ENCODE peak calls at places on chromosomes 4 and X, in six cellular contexts. U is immature natural killer cell; H is WTC11; A is stimulated activated CD4-positive, alpha-beta T cell treated with anti-CD3 and anti-CD28 coated beads, Interleukin-15, amount 100 ng/mL, for 1 hour; N is nephron progenitor cell; W is lung. T is an unnamed sample.

GRCh38 chr4:94338681-94339351 is 3.8 kb downstream of the HPGDS start:
- DNase-seq in N (no peak), U (no peak), H (no peak), A (no peak), W (no peak), T (no peak)

GRCh38 chr4:2958446-2958845 is 4.8 kb downstream of the NOP14 start:
- DNase-seq in W (no peak), A (no peak), U (no peak), N (no peak), H (no peak), T (no peak)

GRCh38 chrX:39253551-39253950 is 452.3 kb downstream of the MID1IP1 start:
- DNase-seq in H (no peak), U (no peak), W (no peak), N (no peak), A (no peak), T (no peak)

GRCh38 chr4:48268956-48269860 is at the start of gene TEC:
- DNase-seq in W (peak; percentile 70), N (peak; percentile 63), H (peak; percentile 71), A (no peak), U (no peak), T (peak; percentile 99)

GRCh38 chr4:22019676-22020075 is 71.1 kb upstream of the KCNIP4 start:
- DNase-seq in H (no peak), U (no peak), W (no peak), N (no peak), A (no peak), T (no peak)

GRCh38 chr4:116202524-116202923 is 882.9 kb downstream of the TRAM1L1 start:
- DNase-seq in U (no peak), A (no peak), N (no peak), H (no peak), W (no peak), T (no peak)

GRCh38 chr4:632926-633325 is 7.6 kb downstream of the PDE6B start:
- DNase-seq in U (no peak), W (no peak), A (no peak), H (peak; percentile 1), N (no peak), T (no peak)

GRCh38 chr4:145043306-145043705 is 54.7 kb downstream of the ANAPC10 start:
- DNase-seq in H (no peak), A (no peak), W (no peak), N (no peak), U (no peak), T (peak; percentile 5)

GRCh38 chr4:133865606-133866327 is 335.8 kb downstream of the PABPC4L start:
- DNase-seq in N (no peak), A (no peak), H (no peak), U (no peak), W (no peak), T (peak; percentile 9)

GRCh38 chr4:11497972-11498371 is 69.3 kb upstream of the HS3ST1 start:
- DNase-seq in H (no peak), U (no peak), A (no peak), N (no peak), W (no peak), T (no peak)

GRCh38 chr4:145195167-145195952 is 15.0 kb upstream of the OTUD4 start:
- DNase-seq in W (no peak), U (no peak), H (no peak), N (no peak), A (no peak), T (no peak)

GRCh38 chrX:10168226-10168625 is 11.5 kb downstream of the CLCN4 start:
- DNase-seq in H (no peak), U (no peak), W (no peak), N (no peak), A (no peak), T (no peak)

GRCh38 chrX:153430796-153431195 is 15.1 kb downstream of the TREX2 start:
- DNase-seq in U (no peak), N (no peak), A (no peak), H (no peak), W (no peak), T (no peak)

GRCh38 chrX:135185795-135186443 is 14.7 kb upstream of the CT55 start:
- DNase-seq in H (peak; percentile 32), A (no peak), W (peak; percentile 38), N (peak; percentile 25), U (no peak), T (peak; percentile 54)

GRCh38 chr4:125735107-125735506 is 420.4 kb downstream of the FAT4 start:
- DNase-seq in N (peak; percentile 29), U (no peak), A (no peak), W (peak; percentile 59), H (no peak), T (peak; percentile 49)

GRCh38 chr4:10212400-10212799 is 95.8 kb upstream of the WDR1 start:
- DNase-seq in A (no peak), W (no peak), H (no peak), N (no peak), U (no peak), T (no peak)

GRCh38 chr4:67083496-67083895 is 461.8 kb downstream of the CENPC start:
- DNase-seq in H (no peak), A (no peak), U (no peak), W (no peak), N (no peak), T (no peak)

GRCh38 chr4:80614319-80614718 is 278.8 kb downstream of the CFAP299 start:
- DNase-seq in A (no peak), U (no peak), N (no peak), W (no peak), H (peak; percentile 25), T (no peak)

GRCh38 chr4:78131403-78131802 is 74.3 kb downstream of the FRAS1 start:
- DNase-seq in U (no peak), A (no peak), W (no peak), N (no peak), H (no peak), T (no peak)

GRCh38 chr4:117596917-117597316 is 437.4 kb upstream of the NDST3 start:
- DNase-seq in U (no peak), A (no peak), N (no peak), W (no peak), H (no peak), T (no peak)

GRCh38 chrX:50812995-50813842 is 775 bp downstream of the SHROOM4 start:
- DNase-seq in H (peak; percentile 28), W (peak; percentile 34), A (no peak), N (peak; percentile 60), U (no peak), T (peak; percentile 19)

GRCh38 chr4:4485806-4486205 is 56.0 kb downstream of the STX18 start:
- DNase-seq in A (no peak), N (no peak), U (no peak), W (no peak), H (no peak), T (no peak)

GRCh38 chr4:5881340-5881739 is 11.5 kb downstream of the CRMP1 start:
- DNase-seq in H (no peak), A (no peak), W (no peak), N (peak; percentile 36), U (no peak), T (peak; percentile 68)

GRCh38 chr4:25223770-25224375 is 10.0 kb upstream of the PI4K2B start:
- DNase-seq in U (peak; percentile 30), W (no peak), A (no peak), N (peak; percentile 38), H (peak; percentile 49), T (no peak)

GRCh38 chr4:54231419-54232150 is 2.5 kb downstream of the PDGFRA start:
- DNase-seq in H (peak; percentile 56), W (no peak), U (no peak), A (no peak), N (peak; percentile 74), T (no peak)

GRCh38 chr4:107166181-107166580 is 130.1 kb upstream of the DKK2 start:
- DNase-seq in H (no peak), U (no peak), A (no peak), W (no peak), N (no peak), T (no peak)

GRCh38 chrX:119784747-119785446 is 6.5 kb downstream of the RPL39 start:
- DNase-seq in N (peak; percentile 27), A (no peak), W (no peak), U (peak; percentile 42), H (peak; percentile 41), T (peak; percentile 23)

GRCh38 chr4:7294176-7294756 is 101.9 kb downstream of the SORCS2 start:
- DNase-seq in N (no peak), A (no peak), W (no peak), U (no peak), H (no peak), T (no peak)

GRCh38 chr4:153731239-153731638 is 28.6 kb downstream of the RNF175 start:
- DNase-seq in A (no peak), H (no peak), W (no peak), N (no peak), U (no peak), T (no peak)

GRCh38 chrX:68801737-68802290 is 27.0 kb upstream of the EFNB1 start:
- DNase-seq in W (no peak), N (no peak), U (no peak), A (no peak), H (no peak), T (no peak)

GRCh38 chr4:184342167-184342856 is 124.6 kb upstream of the ENPP6 start:
- DNase-seq in N (no peak), W (no peak), A (no peak), U (no peak), H (no peak), T (no peak)

GRCh38 chrX:152876931-152877840 is 20.7 kb upstream of the ZNF185 start:
- DNase-seq in U (no peak), H (no peak), W (no peak), N (no peak), A (no peak), T (no peak)

GRCh38 chr4:183438458-183439113 is 5.8 kb upstream of the CDKN2AIP start:
- DNase-seq in H (no peak), W (peak; percentile 29), U (no peak), N (no peak), A (no peak), T (no peak)

GRCh38 chr4:156779774-156780173 is 191.8 kb downstream of the PDGFC start:
- DNase-seq in A (no peak), H (no peak), N (no peak), W (no peak), U (no peak), T (no peak)

GRCh38 chr4:171118091-171118490 is 695.1 kb upstream of the GALNTL6 start:
- DNase-seq in U (no peak), A (no peak), H (no peak), N (no peak), W (no peak), T (no peak)

T was measured in iPS-NIHi11.